ENCODE peak calls at places on chromosomes 1 and 21, in seven cellular contexts. One of them, this sample, is unnamed.

GRCh38 chr1:192563129-192563528 is 12.4 kb upstream of the RGS1 start:
- DNase-seq in esophagus squamous epithelium: no peak
- DNase-seq in IMR-90: no peak
- DNase-seq in epithelial cell of esophagus: no peak
- DNase-seq in cardiac muscle cell: no peak
- DNase-seq in AG09319: no peak
- DNase-seq in AG04450: no peak
- DNase-seq in this sample: no peak

GRCh38 chr21:32094792-32095191 is 184.1 kb downstream of the MIS18A start:
- DNase-seq in cardiac muscle cell: no peak
- DNase-seq in IMR-90: peak
- DNase-seq in AG09319: no peak
- DNase-seq in esophagus squamous epithelium: no peak
- DNase-seq in AG04450: no peak
- DNase-seq in epithelial cell of esophagus: no peak
- DNase-seq in this sample: no peak

GRCh38 chr21:39040494-39041110 is 142.6 kb downstream of the PSMG1 start:
- DNase-seq in AG04450: no peak
- DNase-seq in cardiac muscle cell: no peak
- DNase-seq in epithelial cell of esophagus: no peak
- DNase-seq in IMR-90: no peak
- DNase-seq in esophagus squamous epithelium: no peak
- DNase-seq in AG09319: no peak
- DNase-seq in this sample: no peak

GRCh38 chr1:220278991-220279390 is 6.7 kb upstream of the RAB3GAP2 start:
- DNase-seq in esophagus squamous epithelium: no peak
- DNase-seq in cardiac muscle cell: no peak
- DNase-seq in AG09319: no peak
- DNase-seq in epithelial cell of esophagus: no peak
- DNase-seq in AG04450: no peak
- DNase-seq in IMR-90: peak
- DNase-seq in this sample: no peak

GRCh38 chr1:155037851-155038441 is 4.3 kb downstream of the DCST1 start:
- DNase-seq in cardiac muscle cell: no peak
- DNase-seq in epithelial cell of esophagus: peak
- DNase-seq in esophagus squamous epithelium: no peak
- DNase-seq in AG09319: no peak
- DNase-seq in IMR-90: no peak
- DNase-seq in AG04450: no peak
- DNase-seq in this sample: no peak

GRCh38 chr1:161089251-161089924 is at the start of gene NECTIN4:
- DNase-seq in IMR-90: no peak
- DNase-seq in AG09319: no peak
- DNase-seq in epithelial cell of esophagus: peak
- DNase-seq in cardiac muscle cell: no peak
- DNase-seq in AG04450: no peak
- DNase-seq in esophagus squamous epithelium: no peak
- DNase-seq in this sample: no peak

GRCh38 chr21:42784276-42784675 is 95.1 kb downstream of the WDR4 start:
- DNase-seq in AG04450: no peak
- DNase-seq in epithelial cell of esophagus: no peak
- DNase-seq in IMR-90: no peak
- DNase-seq in cardiac muscle cell: no peak
- DNase-seq in esophagus squamous epithelium: no peak
- DNase-seq in AG09319: no peak
- DNase-seq in this sample: peak

GRCh38 chr1:115314765-115315164 is 23.3 kb downstream of the NGF start:
- DNase-seq in epithelial cell of esophagus: peak
- DNase-seq in AG04450: peak
- DNase-seq in IMR-90: peak
- DNase-seq in AG09319: no peak
- DNase-seq in cardiac muscle cell: no peak
- DNase-seq in esophagus squamous epithelium: no peak
- DNase-seq in this sample: no peak

GRCh38 chr1:227574926-227575325 is 11.6 kb downstream of the ZNF678 start:
- DNase-seq in epithelial cell of esophagus: no peak
- DNase-seq in AG09319: no peak
- DNase-seq in cardiac muscle cell: no peak
- DNase-seq in AG04450: no peak
- DNase-seq in IMR-90: no peak
- DNase-seq in esophagus squamous epithelium: no peak
- DNase-seq in this sample: no peak

GRCh38 chr1:45246760-45247159 is 40.4 kb upstream of the ZSWIM5 start:
- DNase-seq in epithelial cell of esophagus: peak
- DNase-seq in esophagus squamous epithelium: no peak
- DNase-seq in AG09319: peak
- DNase-seq in AG04450: peak
- DNase-seq in cardiac muscle cell: no peak
- DNase-seq in IMR-90: peak
- DNase-seq in this sample: no peak

GRCh38 chr21:31682625-31683024 is 23.1 kb downstream of the SOD1 start:
- DNase-seq in epithelial cell of esophagus: no peak
- DNase-seq in esophagus squamous epithelium: no peak
- DNase-seq in AG04450: no peak
- DNase-seq in cardiac muscle cell: no peak
- DNase-seq in AG09319: no peak
- DNase-seq in IMR-90: peak
- DNase-seq in this sample: no peak

GRCh38 chr1:110647254-110647891 is 27.4 kb downstream of the KCNA3 start:
- DNase-seq in AG09319: no peak
- DNase-seq in IMR-90: peak
- DNase-seq in esophagus squamous epithelium: no peak
- DNase-seq in epithelial cell of esophagus: no peak
- DNase-seq in AG04450: no peak
- DNase-seq in cardiac muscle cell: no peak
- DNase-seq in this sample: no peak

GRCh38 chr1:108512239-108513071 is 47.4 kb upstream of the EEIG2 start:
- DNase-seq in AG04450: peak
- DNase-seq in AG09319: no peak
- DNase-seq in cardiac muscle cell: peak
- DNase-seq in epithelial cell of esophagus: peak
- DNase-seq in IMR-90: peak
- DNase-seq in esophagus squamous epithelium: no peak
- DNase-seq in this sample: no peak

GRCh38 chr1:240122639-240123604 is 31.2 kb downstream of the FMN2 start:
- DNase-seq in AG04450: no peak
- DNase-seq in cardiac muscle cell: peak
- DNase-seq in epithelial cell of esophagus: no peak
- DNase-seq in IMR-90: no peak
- DNase-seq in AG09319: no peak
- DNase-seq in esophagus squamous epithelium: no peak
- DNase-seq in this sample: no peak

GRCh38 chr1:152481869-152482664 is 28.5 kb upstream of the LCE5A start:
- DNase-seq in esophagus squamous epithelium: no peak
- DNase-seq in epithelial cell of esophagus: no peak
- DNase-seq in AG09319: no peak
- DNase-seq in IMR-90: no peak
- DNase-seq in AG04450: no peak
- DNase-seq in cardiac muscle cell: no peak
- DNase-seq in this sample: no peak

GRCh38 chr1:152487871-152488270 is 22.7 kb upstream of the LCE5A start:
- DNase-seq in AG09319: no peak
- DNase-seq in AG04450: no peak
- DNase-seq in cardiac muscle cell: no peak
- DNase-seq in epithelial cell of esophagus: peak
- DNase-seq in esophagus squamous epithelium: no peak
- DNase-seq in IMR-90: no peak
- DNase-seq in this sample: no peak

DNA sequence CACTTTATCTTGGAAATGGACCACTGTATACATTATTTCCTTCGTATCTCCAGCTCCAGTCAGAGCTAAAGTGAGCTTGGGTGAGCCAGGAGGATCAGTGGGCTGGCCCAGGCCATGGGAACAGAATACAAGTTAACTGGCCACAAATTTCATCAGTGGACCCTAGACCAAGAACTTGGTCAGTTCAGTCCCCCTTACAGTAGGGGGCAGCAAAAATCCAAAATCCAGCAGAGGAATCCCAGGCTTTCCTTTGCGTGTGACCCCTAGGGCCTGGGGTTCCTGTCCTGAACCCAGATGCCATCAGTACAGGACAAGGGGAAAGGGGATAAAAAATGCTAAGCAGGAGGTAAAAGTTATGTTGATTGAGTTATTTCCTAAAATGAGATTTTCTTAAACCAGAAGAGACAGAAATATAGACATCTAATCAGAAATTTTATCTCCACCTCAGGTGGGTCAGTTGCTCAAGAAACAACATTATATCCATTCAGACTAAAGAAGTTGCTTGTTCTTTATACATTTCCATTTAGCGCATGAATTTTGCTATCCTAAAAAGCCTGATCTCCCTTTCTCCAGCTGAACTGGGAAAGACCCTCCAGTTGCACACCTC is 24.1 kb upstream of the LCE5A start:
- DNase-seq in cardiac muscle cell: no peak
- DNase-seq in esophagus squamous epithelium: no peak
- DNase-seq in AG09319: no peak
- DNase-seq in AG04450: no peak
- DNase-seq in IMR-90: no peak
- DNase-seq in epithelial cell of esophagus: no peak
- DNase-seq in this sample: no peak
- TF ChIP-seq CTCF in cardiac muscle cell: peak
- TF ChIP-seq CTCF in esophagus squamous epithelium: peak
- TF ChIP-seq CTCF in AG09319: peak
- TF ChIP-seq CTCF in AG04450: no peak
- TF ChIP-seq CTCF in IMR-90: peak
- TF ChIP-seq CTCF in epithelial cell of esophagus: peak
- TF ChIP-seq CTCF in this sample: peak

GRCh38 chr1:147492207-147492606 is 49.1 kb upstream of the BCL9 start:
- DNase-seq in esophagus squamous epithelium: no peak
- DNase-seq in epithelial cell of esophagus: no peak
- DNase-seq in cardiac muscle cell: no peak
- DNase-seq in IMR-90: no peak
- DNase-seq in AG09319: no peak
- DNase-seq in AG04450: no peak
- DNase-seq in this sample: no peak
- TF ChIP-seq CTCF in esophagus squamous epithelium: no peak
- TF ChIP-seq CTCF in epithelial cell of esophagus: no peak
- TF ChIP-seq CTCF in cardiac muscle cell: no peak
- TF ChIP-seq CTCF in IMR-90: no peak
- TF ChIP-seq CTCF in AG09319: no peak
- TF ChIP-seq CTCF in AG04450: no peak
- TF ChIP-seq CTCF in this sample: no peak

GRCh38 chr1:21654209-21654608 is 14.9 kb downstream of the RAP1GAP start:
- DNase-seq in IMR-90: no peak
- DNase-seq in cardiac muscle cell: no peak
- DNase-seq in epithelial cell of esophagus: no peak
- DNase-seq in AG04450: no peak
- DNase-seq in AG09319: no peak
- DNase-seq in esophagus squamous epithelium: no peak
- DNase-seq in this sample: no peak

GRCh38 chr1:21653744-21654100 is 15.4 kb downstream of the RAP1GAP start:
- DNase-seq in epithelial cell of esophagus: no peak
- DNase-seq in IMR-90: no peak
- DNase-seq in AG04450: no peak
- DNase-seq in esophagus squamous epithelium: no peak
- DNase-seq in AG09319: no peak
- DNase-seq in cardiac muscle cell: no peak
- DNase-seq in this sample: no peak

GRCh38 chr1:21657456-21658190 is 11.5 kb downstream of the RAP1GAP start:
- DNase-seq in IMR-90: no peak
- DNase-seq in esophagus squamous epithelium: no peak
- DNase-seq in AG09319: no peak
- DNase-seq in AG04450: no peak
- DNase-seq in cardiac muscle cell: no peak
- DNase-seq in epithelial cell of esophagus: no peak
- DNase-seq in this sample: no peak

GRCh38 chr1:21655259-21655658 is 13.9 kb downstream of the RAP1GAP start:
- DNase-seq in AG09319: no peak
- DNase-seq in AG04450: no peak
- DNase-seq in esophagus squamous epithelium: no peak
- DNase-seq in IMR-90: no peak
- DNase-seq in cardiac muscle cell: no peak
- DNase-seq in epithelial cell of esophagus: no peak
- DNase-seq in this sample: no peak

DNA sequence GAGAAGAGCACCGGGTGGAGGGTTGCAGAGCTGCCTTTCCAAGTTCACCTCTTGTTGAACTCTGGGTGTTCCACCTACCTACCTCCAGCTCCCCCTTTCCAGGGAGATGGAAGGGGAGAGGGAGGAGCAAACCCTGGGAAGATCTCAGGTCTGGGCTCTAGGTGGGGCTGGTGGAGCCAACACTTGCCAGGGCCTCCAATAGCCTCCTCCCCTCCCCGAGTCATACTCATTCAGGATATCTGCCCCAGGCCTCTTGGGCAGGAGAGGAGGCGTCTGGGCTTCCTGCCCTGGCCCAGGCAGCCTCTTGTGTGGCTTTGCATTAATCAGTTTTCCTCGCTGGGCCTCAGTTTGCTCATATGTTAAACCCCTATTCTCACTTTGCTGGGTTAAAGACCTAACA is 13.4 kb downstream of the RAP1GAP start:
- DNase-seq in IMR-90: no peak
- DNase-seq in cardiac muscle cell: no peak
- DNase-seq in epithelial cell of esophagus: peak
- DNase-seq in esophagus squamous epithelium: no peak
- DNase-seq in AG09319: no peak
- DNase-seq in AG04450: no peak
- DNase-seq in this sample: no peak
- TF ChIP-seq CTCF in IMR-90: no peak
- TF ChIP-seq CTCF in cardiac muscle cell: no peak
- TF ChIP-seq CTCF in epithelial cell of esophagus: peak
- TF ChIP-seq CTCF in esophagus squamous epithelium: no peak
- TF ChIP-seq CTCF in AG09319: no peak
- TF ChIP-seq CTCF in AG04450: no peak
- TF ChIP-seq CTCF in this sample: no peak

GRCh38 chr1:156260896-156261295 is 13.0 kb upstream of the PAQR6 start:
- DNase-seq in IMR-90: no peak
- DNase-seq in AG04450: no peak
- DNase-seq in AG09319: no peak
- DNase-seq in esophagus squamous epithelium: no peak
- DNase-seq in cardiac muscle cell: no peak
- DNase-seq in epithelial cell of esophagus: peak
- DNase-seq in this sample: no peak

GRCh38 chr1:156258859-156259258 is 11.0 kb upstream of the PAQR6 start:
- DNase-seq in esophagus squamous epithelium: no peak
- DNase-seq in AG04450: no peak
- DNase-seq in AG09319: no peak
- DNase-seq in epithelial cell of esophagus: peak
- DNase-seq in IMR-90: no peak
- DNase-seq in cardiac muscle cell: no peak
- DNase-seq in this sample: no peak

GRCh38 chr1:156262461-156263287 is 14.8 kb upstream of the PAQR6 start:
- DNase-seq in epithelial cell of esophagus: peak
- DNase-seq in cardiac muscle cell: no peak
- DNase-seq in esophagus squamous epithelium: no peak
- DNase-seq in AG09319: peak
- DNase-seq in AG04450: no peak
- DNase-seq in IMR-90: peak
- DNase-seq in this sample: no peak

GRCh38 chr1:156257711-156258110 is 9.9 kb upstream of the PAQR6 start:
- DNase-seq in IMR-90: no peak
- DNase-seq in cardiac muscle cell: no peak
- DNase-seq in esophagus squamous epithelium: no peak
- DNase-seq in epithelial cell of esophagus: no peak
- DNase-seq in AG09319: no peak
- DNase-seq in AG04450: no peak
- DNase-seq in this sample: no peak

DNA sequence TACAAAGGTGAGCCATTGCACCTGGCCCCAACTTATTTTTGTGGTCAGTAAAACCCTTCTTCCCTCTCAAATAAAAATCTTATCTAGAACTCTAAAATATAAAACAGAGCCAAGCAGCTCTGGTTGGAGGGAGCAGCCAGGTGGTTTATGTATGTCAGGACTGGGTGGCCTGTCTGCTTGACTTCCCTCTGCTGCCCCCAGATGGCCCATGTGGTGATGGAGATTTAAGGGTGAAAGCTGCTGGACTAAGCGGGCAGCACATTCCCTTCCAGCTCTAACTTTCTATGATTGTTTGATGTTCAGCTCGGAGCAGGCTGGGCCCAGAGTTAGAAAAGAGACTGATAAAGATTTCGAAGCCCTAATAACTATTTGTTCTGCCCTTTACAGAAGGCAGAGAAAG is 11.9 kb upstream of the PAQR6 start:
- DNase-seq in cardiac muscle cell: no peak
- DNase-seq in AG04450: no peak
- DNase-seq in epithelial cell of esophagus: no peak
- DNase-seq in esophagus squamous epithelium: no peak
- DNase-seq in IMR-90: no peak
- DNase-seq in AG09319: no peak
- DNase-seq in this sample: no peak
- TF ChIP-seq CTCF in cardiac muscle cell: peak
- TF ChIP-seq CTCF in AG04450: peak
- TF ChIP-seq CTCF in epithelial cell of esophagus: no peak
- TF ChIP-seq CTCF in esophagus squamous epithelium: no peak
- TF ChIP-seq CTCF in IMR-90: no peak
- TF ChIP-seq CTCF in AG09319: no peak
- TF ChIP-seq CTCF in this sample: no peak

This sample was measured in heart right ventricle.